ENCODE peak calls at places on chromosomes 3 and 15, in four cellular contexts. Y is WTC11, Z is SK-N-SH, F is GM12878. T is an unnamed sample.

GRCh38 chr3:33940149-33940548 is 141.7 kb downstream of the PDCD6IP start:
- DNase-seq in Y (no peak), Z (no peak), F (no peak), T (peak)

GRCh38 chr3:46857485-46858341 is 5.5 kb downstream of the MYL3 start:
- DNase-seq in Y (peak), Z (no peak), F (no peak), T (no peak)

GRCh38 chr3:79057756-79058155 is 710.0 kb downstream of the ROBO1 start:
- DNase-seq in Y (no peak), Z (no peak), F (no peak), T (no peak)

GRCh38 chr3:195081242-195081963 is 189.6 kb downstream of the XXYLT1 start:
- DNase-seq in Y (no peak), Z (no peak), F (no peak), T (no peak)

GRCh38 chr3:118534519-118534918 is 500.1 kb downstream of the IGSF11 start:
- DNase-seq in Y (no peak), Z (no peak), F (no peak), T (no peak)

GRCh38 chr3:144501419-144501818 is 529.8 kb downstream of the DIPK2A start:
- DNase-seq in Y (no peak), Z (no peak), F (no peak), T (no peak)

GRCh38 chr15:40252438-40253178 is 13.7 kb downstream of the PAK6 start:
- DNase-seq in Y (peak), Z (peak), F (no peak), T (no peak)

GRCh38 chr15:80584561-80584964 is 110.5 kb upstream of the ABHD17C start:
- DNase-seq in Y (no peak), Z (no peak), F (no peak), T (no peak)

GRCh38 chr15:35545316-35545824 is 595 bp downstream of the DPH6 start:
- DNase-seq in Y (no peak), Z (peak), F (peak), T (peak)

GRCh38 chr3:101172516-101172915 is 147.9 kb downstream of the IMPG2 start:
- DNase-seq in Y (no peak), Z (no peak), F (no peak), T (no peak)

GRCh38 chr15:99729920-99730319 is 3.3 kb downstream of the LYSMD4 start:
- DNase-seq in Y (peak), Z (peak), F (no peak), T (no peak)

GRCh38 chr3:196688349-196688748 is 23.7 kb downstream of the CEP19 start:
- DNase-seq in Y (no peak), Z (no peak), F (no peak), T (no peak)

GRCh38 chr15:57541805-57542504 is 49.7 kb upstream of the MYZAP start:
- DNase-seq in Y (peak), Z (peak), F (no peak), T (peak)

DNA sequence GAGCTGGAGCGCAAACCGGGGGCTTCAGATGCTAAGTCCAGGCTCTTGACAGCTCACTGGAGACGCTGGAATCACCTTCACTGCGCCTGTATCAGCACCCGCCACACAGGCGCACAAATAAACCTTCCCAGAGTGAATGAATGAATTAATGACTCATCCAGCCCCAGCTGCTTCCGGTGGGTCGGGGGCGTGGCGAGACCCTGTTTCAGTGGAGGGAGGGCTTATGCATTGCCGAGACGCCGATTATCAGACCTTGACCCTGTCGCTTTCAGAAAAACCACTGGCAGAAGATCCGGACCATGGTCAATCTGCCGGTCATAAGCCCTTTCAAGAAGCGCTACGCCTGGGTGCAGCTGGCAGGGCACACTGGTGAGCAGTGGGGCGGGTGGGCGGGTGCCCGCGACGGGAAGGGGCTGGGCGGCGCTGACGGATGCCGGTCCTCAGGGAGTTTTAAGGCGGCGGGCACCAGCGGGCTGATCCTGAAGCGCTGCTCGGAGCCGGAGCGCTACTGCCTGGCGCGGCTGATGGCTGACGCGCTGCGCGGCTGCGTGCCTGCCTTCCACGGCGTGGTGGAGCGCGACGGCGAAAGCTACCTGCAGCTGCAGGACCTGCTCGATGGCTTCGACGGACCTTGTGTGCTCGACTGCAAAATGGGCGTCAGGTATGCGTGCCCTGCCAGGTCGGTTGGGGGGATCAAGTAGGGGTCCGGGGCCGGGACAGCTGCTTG is 7.7 kb downstream of the ITPKA start:
- DNase-seq in Y (peak), Z (peak), F (no peak), T (no peak)
- TF ChIP-seq USF1 in Y (no peak), Z (no peak), F (no peak), T (no peak)

GRCh38 chr3:39095146-39095677 is 12.2 kb downstream of the GORASP1 start:
- DNase-seq in Y (no peak), Z (no peak), F (no peak), T (no peak)

GRCh38 chr3:39095778-39096177 is 11.6 kb downstream of the GORASP1 start:
- DNase-seq in Y (no peak), Z (no peak), F (no peak), T (no peak)

GRCh38 chr3:39098473-39099000 is 8.9 kb downstream of the GORASP1 start:
- DNase-seq in Y (no peak), Z (no peak), F (no peak), T (no peak)

GRCh38 chr3:39097716-39098472 is 9.5 kb downstream of the GORASP1 start:
- DNase-seq in Y (no peak), Z (no peak), F (no peak), T (no peak)

DNA sequence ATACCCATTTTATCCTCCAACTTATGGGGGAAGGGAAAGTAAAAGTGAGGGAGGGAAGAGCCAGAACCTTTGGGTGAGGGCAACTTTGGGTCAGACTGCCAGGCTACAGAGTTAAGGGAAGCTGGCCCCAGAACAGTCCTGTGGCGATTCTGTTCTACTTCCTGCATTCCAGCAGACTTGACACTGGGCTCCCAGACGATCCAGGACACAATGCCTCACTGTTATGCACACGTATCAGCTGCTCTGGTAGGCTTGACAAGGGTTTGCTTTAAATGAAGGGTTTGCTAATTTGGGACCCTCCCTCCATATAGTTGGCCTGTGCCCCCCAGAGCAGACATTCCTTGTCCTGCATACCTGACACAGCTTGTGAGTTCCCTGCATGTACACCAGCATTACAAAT is 10.7 kb downstream of the GORASP1 start:
- DNase-seq in Y (no peak), Z (no peak), F (no peak), T (no peak)
- TF ChIP-seq USF1 in Y (no peak), Z (no peak), F (no peak), T (no peak)

GRCh38 chr3:244041-244440 is 47.5 kb downstream of the CHL1 start:
- DNase-seq in Y (no peak), Z (no peak), F (no peak), T (no peak)

GRCh38 chr3:249587-250262 is 53.2 kb downstream of the CHL1 start:
- DNase-seq in Y (no peak), Z (no peak), F (no peak), T (no peak)

GRCh38 chr3:242986-243706 is 46.6 kb downstream of the CHL1 start:
- DNase-seq in Y (no peak), Z (no peak), F (no peak), T (no peak)

GRCh38 chr3:248841-249520 is 52.4 kb downstream of the CHL1 start:
- DNase-seq in Y (no peak), Z (no peak), F (no peak), T (no peak)
- TF ChIP-seq USF1 in Y (no peak), Z (no peak), F (no peak), T (no peak)

GRCh38 chr15:48406911-48407310 is 75.7 kb downstream of the DUT start:
- DNase-seq in Y (peak), Z (no peak), F (no peak), T (peak)

GRCh38 chr15:48408337-48408736 is 77.1 kb downstream of the DUT start:
- DNase-seq in Y (no peak), Z (no peak), F (no peak), T (no peak)

GRCh38 chr15:48411971-48412591 is 80.9 kb downstream of the DUT start:
- DNase-seq in Y (no peak), Z (no peak), F (no peak), T (no peak)

GRCh38 chr15:48406240-48406891 is 75.1 kb downstream of the DUT start:
- DNase-seq in Y (no peak), Z (no peak), F (no peak), T (no peak)

DNA sequence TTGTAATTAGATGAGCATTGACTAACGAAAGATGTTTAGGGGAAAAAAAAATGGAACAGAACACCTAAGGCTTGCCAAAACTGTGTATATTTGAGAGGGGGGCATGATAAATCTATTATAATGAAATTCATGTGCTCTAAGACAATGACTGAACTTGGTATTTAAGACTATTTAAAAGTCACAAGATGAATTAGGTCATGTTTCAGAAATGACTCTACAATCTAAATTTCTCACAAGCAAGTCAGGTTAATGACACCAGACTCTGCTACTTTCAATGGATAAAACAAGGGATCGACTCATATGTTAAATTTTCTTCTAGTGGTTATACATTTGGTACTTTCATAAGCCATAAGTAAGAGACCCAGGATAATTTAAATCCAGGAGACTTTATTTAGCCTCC is 78.4 kb downstream of the DUT start:
- DNase-seq in Y (no peak), Z (no peak), F (no peak), T (no peak)
- TF ChIP-seq USF1 in Y (no peak), Z (no peak), F (no peak), T (no peak)

DNA sequence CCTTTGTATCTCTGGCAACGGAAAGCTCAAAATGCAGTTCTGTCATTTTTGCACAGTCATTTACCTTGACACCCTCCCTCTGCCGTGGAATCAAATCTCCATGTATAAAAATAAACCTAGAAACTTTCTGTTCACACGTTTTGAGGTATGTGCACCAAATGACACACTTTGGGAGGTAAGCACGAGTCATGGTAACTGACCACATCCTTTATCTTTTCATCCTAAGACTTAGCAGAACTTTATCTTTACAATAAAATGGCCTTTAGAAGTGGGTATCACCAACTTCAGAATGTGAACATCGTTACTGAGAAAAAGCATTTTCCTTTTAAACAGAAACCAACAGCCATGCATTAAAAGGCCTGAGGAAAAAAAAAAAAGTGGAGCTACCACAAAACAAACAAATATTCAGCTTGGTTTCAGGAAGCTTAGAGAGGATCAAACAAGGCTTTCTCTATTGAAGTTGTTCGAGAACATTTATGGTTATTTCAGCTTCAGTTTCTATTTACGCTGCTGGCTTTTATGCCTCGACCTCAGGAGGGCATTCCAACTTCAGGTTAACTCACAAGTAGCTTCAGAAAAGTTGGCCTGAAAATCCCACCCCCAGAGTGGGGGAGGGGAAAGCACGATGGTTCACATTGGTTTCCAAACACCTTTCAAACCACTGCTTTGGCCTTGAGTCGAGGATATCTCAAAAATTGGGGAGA is 171.1 kb upstream of the ICE2 start:
- DNase-seq in Y (peak), Z (no peak), F (peak), T (no peak)
- TF ChIP-seq USF1 in Y (no peak), Z (no peak), F (no peak), T (no peak)

GRCh38 chr3:189277711-189278110 is 105.9 kb downstream of the TPRG1 start:
- DNase-seq in Y (no peak), Z (no peak), F (no peak), T (no peak)

GRCh38 chr3:189278211-189278610 is 106.4 kb downstream of the TPRG1 start:
- DNase-seq in Y (no peak), Z (no peak), F (no peak), T (no peak)

GRCh38 chr3:189282751-189283150 is 111.0 kb downstream of the TPRG1 start:
- DNase-seq in Y (no peak), Z (no peak), F (no peak), T (no peak)

GRCh38 chr3:189286188-189286587 is 114.4 kb downstream of the TPRG1 start:
- DNase-seq in Y (no peak), Z (no peak), F (no peak), T (no peak)

DNA sequence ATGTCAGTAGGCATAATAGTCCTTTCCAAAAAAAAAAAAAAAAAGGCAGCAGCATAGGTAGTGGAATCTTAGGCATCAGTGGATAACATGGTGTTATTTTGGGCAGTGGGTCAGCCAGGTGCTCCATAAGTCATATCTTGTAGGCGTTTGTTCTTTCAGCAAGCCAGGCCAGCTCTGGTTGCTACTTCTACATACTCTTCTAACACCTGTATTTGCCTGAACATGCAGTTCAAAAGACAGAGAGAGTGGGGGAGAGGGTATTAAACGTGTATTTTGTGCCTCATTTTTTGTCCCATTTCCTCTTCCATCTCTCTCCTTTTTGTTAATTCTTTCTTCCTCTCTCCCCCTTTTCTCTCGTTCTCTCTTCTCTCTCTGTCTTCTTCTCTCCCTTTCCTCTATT is 110.4 kb downstream of the TPRG1 start:
- DNase-seq in Y (no peak), Z (no peak), F (no peak), T (no peak)
- TF ChIP-seq USF1 in Y (no peak), Z (no peak), F (no peak), T (no peak)

GRCh38 chr3:29594261-29594660 is 313.4 kb downstream of the RBMS3 start:
- DNase-seq in Y (no peak), Z (no peak), F (no peak), T (no peak)
- TF ChIP-seq USF1 in Y (no peak), Z (no peak), F (no peak), T (no peak)

GRCh38 chr3:42659451-42660130 is 6.1 kb downstream of the ZBTB47 start:
- DNase-seq in Y (no peak), Z (peak), F (no peak), T (no peak)
- TF ChIP-seq USF1 in Y (no peak), Z (no peak), F (no peak), T (no peak)